ENCODE peak calls at places on chromosomes 12 and 14, in eight cellular contexts. One of them, this sample, is unnamed.

GRCh38 chr12:18955594-18955993 is 173.9 kb upstream of the PLEKHA5 start:
- DNase-seq in erythroblast: no peak
- DNase-seq in sigmoid colon: no peak
- DNase-seq in HCT116: no peak
- DNase-seq in gastrocnemius medialis: no peak
- DNase-seq in breast epithelium: no peak
- DNase-seq in heart left ventricle: no peak
- DNase-seq in esophagus muscularis mucosa: no peak
- DNase-seq in this sample: no peak

GRCh38 chr14:69713976-69714716 is 52.8 kb upstream of the SRSF5 start:
- DNase-seq in gastrocnemius medialis: no peak
- DNase-seq in heart left ventricle: no peak
- DNase-seq in HCT116: no peak
- DNase-seq in esophagus muscularis mucosa: no peak
- DNase-seq in sigmoid colon: no peak
- DNase-seq in erythroblast: no peak
- DNase-seq in breast epithelium: no peak
- DNase-seq in this sample: no peak

GRCh38 chr14:37060496-37061260 is 111.7 kb downstream of the SLC25A21 start:
- DNase-seq in gastrocnemius medialis: no peak
- DNase-seq in HCT116: no peak
- DNase-seq in heart left ventricle: no peak
- DNase-seq in sigmoid colon: no peak
- DNase-seq in breast epithelium: no peak
- DNase-seq in erythroblast: no peak
- DNase-seq in esophagus muscularis mucosa: no peak
- DNase-seq in this sample: peak; percentile 47

GRCh38 chr12:2804390-2805145 is 7.9 kb upstream of the ITFG2 start:
- DNase-seq in erythroblast: no peak
- DNase-seq in breast epithelium: no peak
- DNase-seq in esophagus muscularis mucosa: no peak
- DNase-seq in gastrocnemius medialis: peak; percentile 32
- DNase-seq in sigmoid colon: peak; percentile 84
- DNase-seq in HCT116: no peak
- DNase-seq in heart left ventricle: peak; percentile 86
- DNase-seq in this sample: peak; percentile 42

GRCh38 chr12:124392271-124392990 is 97.5 kb downstream of the RFLNA start:
- DNase-seq in erythroblast: peak; percentile 25
- DNase-seq in gastrocnemius medialis: no peak
- DNase-seq in heart left ventricle: peak; percentile 64
- DNase-seq in breast epithelium: no peak
- DNase-seq in esophagus muscularis mucosa: no peak
- DNase-seq in HCT116: peak; percentile 55
- DNase-seq in sigmoid colon: no peak
- DNase-seq in this sample: no peak

GRCh38 chr12:55051197-55051920 is 31.6 kb downstream of the NEUROD4 start:
- DNase-seq in esophagus muscularis mucosa: no peak
- DNase-seq in erythroblast: no peak
- DNase-seq in HCT116: no peak
- DNase-seq in sigmoid colon: no peak
- DNase-seq in gastrocnemius medialis: no peak
- DNase-seq in breast epithelium: no peak
- DNase-seq in heart left ventricle: no peak
- DNase-seq in this sample: no peak

GRCh38 chr14:96852823-96853422 is 55.7 kb downstream of the VRK1 start:
- DNase-seq in HCT116: peak; percentile 26
- DNase-seq in heart left ventricle: no peak
- DNase-seq in breast epithelium: no peak
- DNase-seq in esophagus muscularis mucosa: no peak
- DNase-seq in sigmoid colon: no peak
- DNase-seq in gastrocnemius medialis: no peak
- DNase-seq in erythroblast: peak; percentile 59
- DNase-seq in this sample: peak; percentile 23

GRCh38 chr12:93380480-93381121 is 2.9 kb downstream of the NUDT4 start:
- DNase-seq in gastrocnemius medialis: no peak
- DNase-seq in erythroblast: peak; percentile 50
- DNase-seq in breast epithelium: no peak
- DNase-seq in sigmoid colon: no peak
- DNase-seq in esophagus muscularis mucosa: no peak
- DNase-seq in HCT116: no peak
- DNase-seq in heart left ventricle: no peak
- DNase-seq in this sample: no peak

GRCh38 chr14:60510976-60511599 is 2.1 kb downstream of the SIX6 start:
- DNase-seq in erythroblast: no peak
- DNase-seq in heart left ventricle: no peak
- DNase-seq in breast epithelium: no peak
- DNase-seq in gastrocnemius medialis: no peak
- DNase-seq in sigmoid colon: no peak
- DNase-seq in esophagus muscularis mucosa: no peak
- DNase-seq in HCT116: no peak
- DNase-seq in this sample: no peak

GRCh38 chr14:69043598-69044267 is 64.6 kb upstream of the ACTN1 start:
- DNase-seq in erythroblast: no peak
- DNase-seq in sigmoid colon: peak; percentile 79
- DNase-seq in HCT116: no peak
- DNase-seq in breast epithelium: no peak
- DNase-seq in esophagus muscularis mucosa: no peak
- DNase-seq in gastrocnemius medialis: peak; percentile 33
- DNase-seq in heart left ventricle: peak; percentile 42
- DNase-seq in this sample: peak; percentile 38

GRCh38 chr12:9869307-9870161 is at the start of gene CLEC2B:
- DNase-seq in breast epithelium: no peak
- DNase-seq in heart left ventricle: no peak
- DNase-seq in gastrocnemius medialis: no peak
- DNase-seq in erythroblast: peak; percentile 60
- DNase-seq in sigmoid colon: no peak
- DNase-seq in HCT116: no peak
- DNase-seq in esophagus muscularis mucosa: no peak
- DNase-seq in this sample: no peak

GRCh38 chr12:77442633-77443032 is 377.3 kb upstream of the E2F7 start:
- DNase-seq in heart left ventricle: no peak
- DNase-seq in esophagus muscularis mucosa: no peak
- DNase-seq in breast epithelium: no peak
- DNase-seq in gastrocnemius medialis: no peak
- DNase-seq in sigmoid colon: no peak
- DNase-seq in erythroblast: no peak
- DNase-seq in HCT116: no peak
- DNase-seq in this sample: no peak

GRCh38 chr14:68685419-68686211 is 107.3 kb downstream of the ZFP36L1 start:
- DNase-seq in HCT116: peak; percentile 86
- DNase-seq in breast epithelium: no peak
- DNase-seq in esophagus muscularis mucosa: no peak
- DNase-seq in sigmoid colon: peak; percentile 63
- DNase-seq in gastrocnemius medialis: no peak
- DNase-seq in erythroblast: no peak
- DNase-seq in heart left ventricle: no peak
- DNase-seq in this sample: no peak

GRCh38 chr14:77031680-77032482 is 3.4 kb upstream of the IRF2BPL start:
- DNase-seq in HCT116: no peak
- DNase-seq in gastrocnemius medialis: peak; percentile 61
- DNase-seq in erythroblast: no peak
- DNase-seq in sigmoid colon: peak; percentile 91
- DNase-seq in heart left ventricle: peak; percentile 68
- DNase-seq in breast epithelium: no peak
- DNase-seq in esophagus muscularis mucosa: no peak
- DNase-seq in this sample: no peak

GRCh38 chr12:49369723-49370145 is 2.5 kb downstream of the SPATS2 start:
- DNase-seq in esophagus muscularis mucosa: no peak
- DNase-seq in erythroblast: peak; percentile 43
- DNase-seq in HCT116: no peak
- DNase-seq in sigmoid colon: no peak
- DNase-seq in gastrocnemius medialis: peak; percentile 69
- DNase-seq in heart left ventricle: peak; percentile 56
- DNase-seq in breast epithelium: no peak
- DNase-seq in this sample: peak; percentile 39

GRCh38 chr14:28142400-28143015 is 624.1 kb upstream of the FOXG1 start:
- DNase-seq in HCT116: no peak
- DNase-seq in gastrocnemius medialis: no peak
- DNase-seq in erythroblast: no peak
- DNase-seq in esophagus muscularis mucosa: no peak
- DNase-seq in sigmoid colon: no peak
- DNase-seq in breast epithelium: no peak
- DNase-seq in heart left ventricle: no peak
- DNase-seq in this sample: no peak

DNA sequence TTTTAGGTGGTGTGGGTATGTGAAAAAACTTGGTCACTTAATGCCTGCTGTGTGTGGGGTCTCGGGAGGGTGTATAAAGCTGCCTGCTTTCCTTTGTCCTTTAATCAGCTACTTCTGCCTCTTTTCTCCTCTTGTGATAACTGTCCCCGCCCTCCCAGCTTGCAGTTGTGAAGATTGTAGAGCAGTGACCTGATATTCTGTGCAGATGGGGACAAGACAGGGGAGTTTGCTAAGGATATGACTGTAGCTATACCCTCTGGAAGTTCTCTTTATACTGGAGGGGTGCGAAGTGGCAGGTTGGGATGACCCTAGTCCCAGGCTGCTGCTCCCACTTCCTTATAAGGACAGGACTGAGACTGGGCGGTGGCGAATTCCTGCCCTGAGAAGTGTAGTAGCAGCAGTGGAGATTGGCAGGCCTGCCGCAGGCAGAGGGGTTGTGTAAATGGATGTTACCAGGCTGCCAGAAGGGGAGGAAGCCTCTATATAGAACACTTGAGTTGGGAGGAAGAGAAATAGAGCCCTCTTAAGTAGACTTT is 835 bp downstream of the MYL6 start:
- DNase-seq in esophagus muscularis mucosa: peak; percentile 96
- DNase-seq in breast epithelium: peak; percentile 81
- DNase-seq in heart left ventricle: peak; percentile 93
- DNase-seq in sigmoid colon: peak; percentile 97
- DNase-seq in erythroblast: peak; percentile 80
- DNase-seq in gastrocnemius medialis: peak; percentile 95
- DNase-seq in HCT116: no peak
- DNase-seq in this sample: peak; percentile 90
- TF ChIP-seq POLR2A in esophagus muscularis mucosa: peak; percentile 37
- TF ChIP-seq POLR2A in breast epithelium: peak; percentile 6
- TF ChIP-seq POLR2A in heart left ventricle: peak; percentile 70
- TF ChIP-seq POLR2A in sigmoid colon: peak; percentile 88
- TF ChIP-seq POLR2A in erythroblast: no peak
- TF ChIP-seq POLR2A in gastrocnemius medialis: peak; percentile 40
- TF ChIP-seq POLR2A in HCT116: no peak
- TF ChIP-seq POLR2A in this sample: peak; percentile 14

GRCh38 chr14:64986578-64987571 is at the start of gene FNTB:
- DNase-seq in gastrocnemius medialis: peak; percentile 95
- DNase-seq in heart left ventricle: peak; percentile 98
- DNase-seq in breast epithelium: peak; percentile 94
- DNase-seq in HCT116: peak; percentile 92
- DNase-seq in esophagus muscularis mucosa: peak; percentile 98
- DNase-seq in sigmoid colon: peak; percentile 97
- DNase-seq in erythroblast: peak; percentile 98
- DNase-seq in this sample: peak; percentile 98
- TF ChIP-seq POLR2A in gastrocnemius medialis: peak; percentile 72
- TF ChIP-seq POLR2A in heart left ventricle: no peak
- TF ChIP-seq POLR2A in breast epithelium: no peak
- TF ChIP-seq POLR2A in HCT116: peak; percentile 92
- TF ChIP-seq POLR2A in esophagus muscularis mucosa: no peak
- TF ChIP-seq POLR2A in sigmoid colon: no peak
- TF ChIP-seq POLR2A in erythroblast: peak; percentile 77
- TF ChIP-seq POLR2A in this sample: no peak

GRCh38 chr12:119681953-119682352 is 14.0 kb downstream of the PRKAB1 start:
- DNase-seq in esophagus muscularis mucosa: no peak
- DNase-seq in heart left ventricle: no peak
- DNase-seq in gastrocnemius medialis: no peak
- DNase-seq in HCT116: no peak
- DNase-seq in erythroblast: no peak
- DNase-seq in sigmoid colon: no peak
- DNase-seq in breast epithelium: no peak
- DNase-seq in this sample: no peak

GRCh38 chr12:119679081-119679480 is 11.1 kb downstream of the PRKAB1 start:
- DNase-seq in erythroblast: no peak
- DNase-seq in heart left ventricle: no peak
- DNase-seq in breast epithelium: no peak
- DNase-seq in sigmoid colon: no peak
- DNase-seq in esophagus muscularis mucosa: no peak
- DNase-seq in gastrocnemius medialis: no peak
- DNase-seq in HCT116: no peak
- DNase-seq in this sample: no peak

GRCh38 chr12:119682635-119683340 is 14.9 kb downstream of the PRKAB1 start:
- DNase-seq in heart left ventricle: no peak
- DNase-seq in esophagus muscularis mucosa: no peak
- DNase-seq in breast epithelium: no peak
- DNase-seq in HCT116: no peak
- DNase-seq in erythroblast: peak; percentile 80
- DNase-seq in gastrocnemius medialis: no peak
- DNase-seq in sigmoid colon: no peak
- DNase-seq in this sample: no peak

GRCh38 chr12:119679490-119679889 is 11.6 kb downstream of the PRKAB1 start:
- DNase-seq in sigmoid colon: no peak
- DNase-seq in esophagus muscularis mucosa: no peak
- DNase-seq in breast epithelium: no peak
- DNase-seq in heart left ventricle: no peak
- DNase-seq in erythroblast: no peak
- DNase-seq in HCT116: no peak
- DNase-seq in gastrocnemius medialis: no peak
- DNase-seq in this sample: no peak

GRCh38 chr12:119681139-119681538 is 13.2 kb downstream of the PRKAB1 start:
- DNase-seq in breast epithelium: no peak
- DNase-seq in erythroblast: no peak
- DNase-seq in HCT116: no peak
- DNase-seq in sigmoid colon: no peak
- DNase-seq in esophagus muscularis mucosa: no peak
- DNase-seq in gastrocnemius medialis: no peak
- DNase-seq in heart left ventricle: no peak
- DNase-seq in this sample: no peak
- TF ChIP-seq POLR2A in breast epithelium: no peak
- TF ChIP-seq POLR2A in erythroblast: peak; percentile 9
- TF ChIP-seq POLR2A in HCT116: no peak
- TF ChIP-seq POLR2A in sigmoid colon: no peak
- TF ChIP-seq POLR2A in esophagus muscularis mucosa: no peak
- TF ChIP-seq POLR2A in gastrocnemius medialis: no peak
- TF ChIP-seq POLR2A in heart left ventricle: no peak
- TF ChIP-seq POLR2A in this sample: no peak

GRCh38 chr12:121793836-121794531 is 496 bp upstream of the RHOF start:
- DNase-seq in erythroblast: peak; percentile 96
- DNase-seq in esophagus muscularis mucosa: peak; percentile 96
- DNase-seq in sigmoid colon: peak; percentile 96
- DNase-seq in heart left ventricle: peak; percentile 94
- DNase-seq in HCT116: peak; percentile 89
- DNase-seq in gastrocnemius medialis: peak; percentile 88
- DNase-seq in breast epithelium: peak; percentile 89
- DNase-seq in this sample: peak; percentile 91

GRCh38 chr12:121793501-121793835 is at the start of gene RHOF:
- DNase-seq in erythroblast: peak; percentile 75
- DNase-seq in esophagus muscularis mucosa: no peak
- DNase-seq in breast epithelium: no peak
- DNase-seq in HCT116: no peak
- DNase-seq in heart left ventricle: peak; percentile 58
- DNase-seq in sigmoid colon: no peak
- DNase-seq in gastrocnemius medialis: no peak
- DNase-seq in this sample: no peak

GRCh38 chr12:121796855-121797751 is 3.6 kb upstream of the RHOF start:
- DNase-seq in HCT116: peak; percentile 84
- DNase-seq in gastrocnemius medialis: peak; percentile 98
- DNase-seq in breast epithelium: peak; percentile 84
- DNase-seq in esophagus muscularis mucosa: peak; percentile 96
- DNase-seq in erythroblast: peak; percentile 80
- DNase-seq in heart left ventricle: peak; percentile 98
- DNase-seq in sigmoid colon: peak; percentile 96
- DNase-seq in this sample: peak; percentile 96

GRCh38 chr12:121794532-121795028 is 1.1 kb upstream of the RHOF start:
- DNase-seq in HCT116: no peak
- DNase-seq in sigmoid colon: peak; percentile 83
- DNase-seq in erythroblast: no peak
- DNase-seq in breast epithelium: no peak
- DNase-seq in gastrocnemius medialis: no peak
- DNase-seq in esophagus muscularis mucosa: no peak
- DNase-seq in heart left ventricle: no peak
- DNase-seq in this sample: no peak

GRCh38 chr12:121795029-121795977 is 1.8 kb upstream of the RHOF start:
- DNase-seq in erythroblast: peak; percentile 87
- DNase-seq in heart left ventricle: peak; percentile 91
- DNase-seq in sigmoid colon: peak; percentile 94
- DNase-seq in HCT116: peak; percentile 76
- DNase-seq in esophagus muscularis mucosa: peak; percentile 98
- DNase-seq in gastrocnemius medialis: peak; percentile 88
- DNase-seq in breast epithelium: peak; percentile 92
- DNase-seq in this sample: peak; percentile 94
- TF ChIP-seq POLR2A in erythroblast: peak; percentile 37
- TF ChIP-seq POLR2A in heart left ventricle: no peak
- TF ChIP-seq POLR2A in sigmoid colon: no peak
- TF ChIP-seq POLR2A in HCT116: no peak
- TF ChIP-seq POLR2A in esophagus muscularis mucosa: no peak
- TF ChIP-seq POLR2A in gastrocnemius medialis: no peak
- TF ChIP-seq POLR2A in breast epithelium: no peak
- TF ChIP-seq POLR2A in this sample: no peak